ENCODE peak calls at places on chromosome 1, in seven cellular contexts. Z, P, N, X, A, S and U are unnamed samples.

GRCh38 chr1:26690576-26691031 is 5.2 kb upstream of the ARID1A start:
- DNase-seq in X (no peak), S (no peak), N (peak; percentile 81), Z (no peak), P (no peak), A (no peak), U (no peak)

GRCh38 chr1:21927531-21928237 is 9.4 kb downstream of the HSPG2 start:
- DNase-seq in S (no peak), Z (no peak), X (no peak), N (peak; percentile 54), A (no peak), P (no peak), U (no peak)

GRCh38 chr1:248810000-248810726 is 15.6 kb downstream of the SH3BP5L start:
- DNase-seq in N (no peak), Z (no peak), P (no peak), A (no peak), S (no peak), X (no peak), U (no peak)

GRCh38 chr1:6958407-6958806 is 173.2 kb downstream of the CAMTA1 start:
- DNase-seq in P (no peak), S (no peak), N (peak; percentile 40), A (no peak), X (no peak), Z (no peak), U (no peak)

GRCh38 chr1:239361403-239361802 is 25.0 kb upstream of the CHRM3 start:
- DNase-seq in Z (no peak), X (no peak), P (no peak), N (no peak), S (no peak), A (peak; percentile 65), U (no peak)

GRCh38 chr1:71780681-71781080 is 501.7 kb downstream of the NEGR1 start:
- DNase-seq in Z (no peak), X (no peak), S (no peak), P (no peak), A (no peak), N (no peak), U (no peak)

GRCh38 chr1:64956241-64956640 is 10.1 kb downstream of the JAK1 start:
- DNase-seq in N (no peak), X (no peak), A (peak; percentile 47), Z (no peak), P (no peak), S (no peak), U (no peak)

GRCh38 chr1:64516301-64516700 is 46.4 kb downstream of the CACHD1 start:
- DNase-seq in S (no peak), A (no peak), Z (no peak), P (no peak), X (no peak), N (no peak), U (no peak)

GRCh38 chr1:234921266-234922062 is 207.2 kb downstream of the TOMM20 start:
- DNase-seq in S (no peak), A (no peak), P (no peak), N (no peak), X (no peak), Z (no peak), U (peak; percentile 59)

GRCh38 chr1:51926171-51926812 is 47.8 kb upstream of the NRDC start:
- DNase-seq in S (no peak), P (peak; percentile 37), A (peak; percentile 27), N (no peak), X (peak; percentile 67), Z (peak; percentile 38), U (no peak)

GRCh38 chr1:89311757-89312156 is 39.1 kb upstream of the GBP5 start:
- DNase-seq in A (no peak), P (no peak), Z (no peak), N (peak; percentile 3), X (no peak), S (no peak), U (no peak)

GRCh38 chr1:84582802-84583587 is 8.8 kb upstream of the CTBS start:
- DNase-seq in Z (peak; percentile 34), X (peak; percentile 78), N (peak; percentile 87), A (peak; percentile 36), S (no peak), P (peak; percentile 79), U (no peak)

GRCh38 chr1:80218112-80218511 is 1211.6 kb upstream of the ADGRL4 start:
- DNase-seq in S (no peak), P (peak; percentile 6), A (peak; percentile 39), N (peak; percentile 66), X (no peak), Z (peak; percentile 45), U (no peak)

GRCh38 chr1:167565922-167566321 is 12.4 kb upstream of the CREG1 start:
- DNase-seq in X (no peak), S (no peak), N (no peak), Z (no peak), A (no peak), P (no peak), U (no peak)

GRCh38 chr1:161044908-161045748 is 649 bp downstream of the USF1 start:
- DNase-seq in Z (peak; percentile 74), S (no peak), N (peak; percentile 90), A (peak; percentile 27), P (peak; percentile 52), X (peak; percentile 84), U (peak; percentile 60)

GRCh38 chr1:158259117-158259516 is 4.9 kb downstream of the CD1A start:
- DNase-seq in X (no peak), Z (no peak), N (no peak), P (no peak), S (no peak), A (no peak), U (no peak)

GRCh38 chr1:111952258-111952657 is 37.2 kb downstream of the KCND3 start:
- DNase-seq in Z (no peak), S (no peak), X (no peak), A (no peak), P (no peak), N (no peak), U (no peak)

GRCh38 chr1:203506821-203507220 is 12.9 kb downstream of the OPTC start:
- DNase-seq in A (no peak), Z (no peak), X (no peak), N (no peak), P (no peak), S (no peak), U (no peak)

GRCh38 chr1:93980320-93980744 is 71.1 kb upstream of the GCLM start:
- DNase-seq in Z (peak; percentile 65), S (no peak), A (no peak), P (peak; percentile 64), X (peak; percentile 86), N (peak; percentile 47), U (peak; percentile 22)

GRCh38 chr1:207186503-207186902 is 82.5 kb downstream of the C4BPA start:
- DNase-seq in Z (no peak), S (no peak), X (no peak), P (no peak), N (no peak), A (no peak), U (no peak)

GRCh38 chr1:207691814-207692213 is 46.9 kb downstream of the CR1L start:
- DNase-seq in P (no peak), N (no peak), S (no peak), A (peak; percentile 10), X (no peak), Z (no peak), U (no peak)